ENCODE peak calls at places on chromosomes 13 and 19, in six cellular contexts. D, F, E, O, Z and L are unnamed samples.

GRCh38 chr13:113742000-113742441 is 17.0 kb upstream of the TMEM255B start:
- DNase-seq in O (peak; percentile 50), F (peak; percentile 67), D (peak; percentile 50), Z (peak; percentile 53), E (peak; percentile 78), L (peak; percentile 19)

GRCh38 chr13:30877335-30877734 is 28.7 kb upstream of the MEDAG start:
- DNase-seq in D (no peak), E (peak; percentile 80), O (peak; percentile 82), Z (no peak), F (no peak), L (peak; percentile 56)

GRCh38 chr13:24764276-24764630 is 284 bp downstream of the RNF17 start:
- DNase-seq in E (no peak), Z (no peak), D (no peak), O (no peak), F (no peak), L (no peak)

GRCh38 chr19:16328824-16329482 is 4.3 kb downstream of the KLF2 start:
- DNase-seq in Z (no peak), D (peak; percentile 17), O (peak; percentile 49), E (no peak), F (no peak), L (peak; percentile 75)

GRCh38 chr19:1469200-1469935 is 9.6 kb downstream of the C19orf25 start:
- DNase-seq in Z (peak; percentile 73), F (peak; percentile 45), E (no peak), D (no peak), O (no peak), L (no peak)

GRCh38 chr13:109389892-109390345 is 396.5 kb downstream of the IRS2 start:
- DNase-seq in Z (no peak), E (peak; percentile 87), D (no peak), O (peak; percentile 25), F (no peak), L (peak; percentile 70)

GRCh38 chr19:13037161-13037560 is 41.9 kb downstream of the NFIX start:
- DNase-seq in F (peak; percentile 91), O (peak; percentile 85), E (peak; percentile 75), D (no peak), Z (no peak), L (peak; percentile 58)

GRCh38 chr13:76813874-76814273 is 72.3 kb downstream of the KCTD12 start:
- DNase-seq in D (no peak), F (no peak), Z (no peak), O (no peak), E (no peak), L (no peak)

GRCh38 chr13:94324409-94325147 is 154.9 kb downstream of the DCT start:
- DNase-seq in O (no peak), D (no peak), F (no peak), Z (no peak), E (no peak), L (peak; percentile 54)

GRCh38 chr13:70080030-70080429 is 27.6 kb upstream of the ATXN8OS start:
- DNase-seq in E (no peak), D (no peak), F (no peak), O (no peak), Z (no peak), L (no peak)

GRCh38 chr19:5983367-5983955 is 5.5 kb upstream of the RANBP3 start:
- DNase-seq in D (peak; percentile 30), F (no peak), E (peak; percentile 50), O (no peak), Z (no peak), L (peak; percentile 30)

DNA sequence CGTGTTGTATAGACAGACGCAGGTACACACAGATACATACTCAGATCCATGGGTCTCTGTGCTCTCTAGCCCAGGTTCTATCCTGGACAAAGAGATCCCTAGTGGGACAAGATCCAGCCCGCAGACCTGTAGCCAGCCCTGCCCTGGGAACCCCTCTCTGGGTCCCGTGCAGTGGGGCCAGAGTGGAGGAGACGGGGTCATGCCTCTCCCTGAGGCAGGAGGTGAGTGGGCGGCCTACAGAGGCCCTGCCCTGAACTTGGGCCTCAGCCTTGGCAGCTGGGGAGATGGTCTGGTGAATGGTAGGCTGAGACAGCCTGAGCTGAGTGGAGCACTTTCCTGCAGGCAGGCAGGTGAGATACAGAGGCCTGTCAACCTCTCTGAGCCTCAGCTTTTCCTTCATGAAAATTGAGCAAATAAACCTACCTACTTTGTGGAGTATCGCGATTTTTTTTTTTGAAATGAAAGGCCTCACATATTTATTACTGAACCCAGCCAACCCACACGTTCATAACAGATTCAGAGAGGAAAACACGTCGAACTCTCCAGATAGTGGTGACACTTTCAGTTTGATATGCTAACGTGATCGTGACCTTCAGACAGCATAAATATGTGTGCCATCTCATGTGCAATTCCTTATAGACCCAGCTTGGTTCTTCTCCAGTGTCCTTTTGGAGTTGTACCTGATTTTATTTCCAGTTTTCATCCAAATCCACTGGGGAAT is 3.4 kb upstream of the JUND start:
- DNase-seq in F (no peak), E (no peak), O (no peak), D (no peak), Z (no peak), L (no peak)
- H3K9ac ChIP-seq in F (no peak overlapping the region), E (no peak overlapping the region), O (no peak overlapping the region), D (peak overlapping the region; percentile 91), Z (no peak overlapping the region), L (peak overlapping the region; percentile 70)

DNA sequence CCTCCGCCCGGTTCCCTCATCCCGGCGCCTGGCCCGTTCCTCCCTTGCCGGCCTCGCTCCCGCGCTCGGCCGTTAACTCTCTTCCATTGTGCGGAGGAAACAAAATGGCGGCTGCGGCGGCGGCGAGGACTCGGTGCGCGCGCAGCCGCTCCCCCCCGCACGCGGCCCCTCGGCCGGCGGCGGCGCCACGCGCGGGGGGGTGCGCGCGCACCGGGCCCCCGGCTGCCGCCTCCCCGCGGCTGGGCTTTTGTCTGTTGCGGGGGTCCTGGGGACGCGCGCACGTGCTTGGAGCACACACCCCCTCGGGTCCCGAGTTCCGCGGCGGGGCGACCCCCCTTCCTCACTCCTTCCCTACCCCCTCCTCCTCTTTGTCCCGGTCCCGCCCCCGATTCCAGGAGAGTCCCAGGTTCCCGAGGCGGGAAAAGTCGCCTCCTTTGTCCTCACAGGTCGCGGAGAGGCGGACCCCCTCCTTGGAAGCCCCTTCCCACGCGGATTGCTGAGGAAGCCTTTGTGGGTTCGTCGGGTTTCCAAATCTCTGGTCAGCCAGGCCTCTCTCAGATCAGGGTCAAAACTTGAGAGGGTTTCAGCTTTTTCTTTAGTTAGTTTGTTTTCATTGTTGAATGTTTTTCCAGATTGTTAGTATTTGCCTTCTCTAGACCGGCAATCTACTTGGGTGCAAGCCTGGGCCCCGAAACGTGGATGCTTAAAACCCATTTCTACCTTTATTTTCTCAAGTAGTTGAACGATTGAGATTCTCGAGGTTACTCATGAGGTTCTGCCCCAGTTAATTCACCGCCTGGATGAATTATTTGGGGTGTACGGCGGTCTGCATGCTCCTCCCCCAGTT is 687 bp downstream of the ILF3 start:
- DNase-seq in F (peak; percentile 59), O (no peak), D (peak; percentile 77), E (no peak), Z (peak; percentile 95), L (peak; percentile 54)
- H3K9ac ChIP-seq in F (peak overlapping the region; percentile 99), O (peak overlapping the region; percentile 92), D (peak overlapping the region; percentile 99), E (peak overlapping the region; percentile 97), Z (peak overlapping the region; percentile 100), L (peak overlapping the region; percentile 96)

DNA sequence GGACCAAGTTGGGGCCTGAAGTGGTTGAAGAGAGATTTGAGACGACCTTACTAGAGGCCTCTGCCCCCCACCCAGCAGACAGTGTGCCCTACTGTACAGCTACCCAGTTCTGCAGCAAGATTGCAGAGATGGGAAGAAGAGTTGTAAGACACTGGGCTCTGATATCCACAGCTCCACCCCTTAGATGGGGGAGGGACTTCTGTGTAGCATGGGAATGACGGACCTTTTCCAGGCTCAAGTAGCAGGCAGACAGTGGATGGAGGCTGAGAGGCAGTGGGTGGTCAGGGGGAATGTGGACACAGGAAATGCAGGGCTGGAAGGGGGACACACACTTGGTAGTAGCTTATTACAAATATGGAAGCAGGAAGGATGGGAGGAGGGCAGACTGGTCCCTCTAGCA is 13.0 kb downstream of the LRFN3 start:
- DNase-seq in E (no peak), D (no peak), F (no peak), O (no peak), Z (no peak), L (peak; percentile 20)
- H3K9ac ChIP-seq in E (no peak overlapping the region), D (no peak overlapping the region), F (no peak overlapping the region), O (no peak overlapping the region), Z (no peak overlapping the region), L (no peak overlapping the region)

GRCh38 chr19:45099465-45100201 is 6.7 kb downstream of the PPP1R37 start:
- DNase-seq in E (peak; percentile 52), D (no peak), O (peak; percentile 46), F (no peak), Z (peak; percentile 73), L (no peak)
- H3K9ac ChIP-seq in E (no peak overlapping the region), D (peak overlapping the region; percentile 59), O (no peak overlapping the region), F (no peak overlapping the region), Z (peak overlapping the region; percentile 19), L (peak overlapping the region; percentile 80)

GRCh38 chr13:45604892-45605291 is 10.6 kb downstream of the ERICH6B start:
- DNase-seq in F (no peak), E (no peak), O (no peak), Z (no peak), D (no peak), L (no peak)
- H3K9ac ChIP-seq in F (no peak overlapping the region), E (no peak overlapping the region), O (no peak overlapping the region), Z (no peak overlapping the region), D (no peak overlapping the region), L (no peak overlapping the region)

GRCh38 chr19:55299991-55300390 is 16.2 kb downstream of the BRSK1 start:
- DNase-seq in F (no peak), Z (no peak), O (no peak), E (no peak), D (no peak), L (no peak)

GRCh38 chr19:55304279-55304978 is 20.6 kb downstream of the BRSK1 start:
- DNase-seq in E (peak; percentile 24), F (peak; percentile 54), Z (peak; percentile 83), O (no peak), D (peak; percentile 86), L (no peak)

GRCh38 chr19:55300821-55301458 is 17.1 kb downstream of the BRSK1 start:
- DNase-seq in E (no peak), F (no peak), O (no peak), Z (peak; percentile 72), D (peak; percentile 42), L (no peak)

GRCh38 chr19:55303477-55303876 is 19.7 kb downstream of the BRSK1 start:
- DNase-seq in O (no peak), E (no peak), Z (no peak), D (no peak), F (no peak), L (no peak)

DNA sequence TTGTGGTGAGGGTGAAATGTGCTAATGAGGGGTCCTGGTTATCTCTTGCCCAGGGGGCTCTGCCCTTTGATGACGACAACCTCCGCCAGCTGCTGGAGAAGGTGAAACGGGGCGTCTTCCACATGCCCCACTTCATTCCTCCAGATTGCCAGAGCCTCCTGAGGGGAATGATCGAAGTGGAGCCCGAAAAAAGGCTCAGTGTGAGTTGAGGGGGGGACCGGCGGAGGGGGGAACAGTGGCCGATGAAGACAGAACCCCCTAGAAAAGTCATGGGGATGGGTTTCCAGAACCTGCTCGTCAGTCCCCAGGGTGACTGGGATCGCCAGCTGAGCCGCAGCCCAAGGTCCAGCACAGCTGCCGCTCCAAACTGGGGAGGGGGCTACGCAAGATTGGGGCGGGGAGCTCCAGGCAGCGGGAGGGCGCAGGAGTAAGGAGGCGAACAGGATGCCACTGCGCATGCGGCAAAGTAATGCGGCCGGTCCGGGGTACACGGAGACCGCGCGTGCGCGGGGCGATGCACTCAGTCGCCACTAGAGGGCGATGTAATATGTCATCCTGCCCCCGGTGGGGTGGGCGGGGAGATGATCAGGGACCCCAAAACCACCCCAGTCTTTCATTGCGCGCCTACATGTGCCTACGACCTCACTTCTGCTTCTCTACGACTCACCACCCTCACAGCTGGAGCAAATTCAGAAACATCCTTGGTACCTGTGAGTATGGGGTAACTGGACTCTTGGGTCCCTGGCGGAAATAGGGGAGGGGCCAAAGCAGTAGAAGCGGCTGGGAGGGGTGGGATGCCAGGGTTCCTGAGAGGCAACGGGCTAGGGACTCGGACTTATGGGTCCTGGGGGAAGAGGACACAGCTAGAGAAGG is 17.9 kb downstream of the BRSK1 start:
- DNase-seq in E (peak; percentile 67), O (peak; percentile 62), D (peak; percentile 94), F (peak; percentile 91), Z (peak; percentile 95), L (peak; percentile 78)
- H3K9ac ChIP-seq in E (peak overlapping the region; percentile 44), O (no peak overlapping the region), D (peak overlapping the region; percentile 88), F (peak overlapping the region; percentile 41), Z (no peak overlapping the region), L (peak overlapping the region; percentile 82)

GRCh38 chr19:31314156-31314555 is 35.1 kb downstream of the TSHZ3 start:
- DNase-seq in E (no peak), F (peak; percentile 6), O (no peak), D (no peak), Z (no peak), L (no peak)
- H3K9ac ChIP-seq in E (no peak overlapping the region), F (no peak overlapping the region), O (no peak overlapping the region), D (no peak overlapping the region), Z (no peak overlapping the region), L (no peak overlapping the region)